ENCODE peak calls at places on chromosome 18, in four cellular contexts. A is nephron progenitor cell, F is astrocyte of the cerebellum, Z is A673. R is an unnamed sample.

GRCh38 chr18:78080761-78081160 is 831.1 kb downstream of the GALR1 start:
- DNase-seq in Z (no peak), A (no peak), F (no peak), R (no peak)

GRCh38 chr18:35939166-35939565 is 33.3 kb upstream of the RMP24 start:
- DNase-seq in Z (peak), A (no peak), F (no peak), R (no peak)

GRCh38 chr18:70154591-70155194 is 50.8 kb downstream of the RTTN start:
- DNase-seq in A (no peak), F (peak), Z (no peak), R (no peak)

GRCh38 chr18:65835881-65836280 is 85.1 kb downstream of the CDH7 start:
- DNase-seq in F (no peak), A (no peak), Z (peak), R (no peak)

GRCh38 chr18:79077181-79077580 is 8.0 kb downstream of the ATP9B start:
- DNase-seq in Z (no peak), F (no peak), A (no peak), R (no peak)

GRCh38 chr18:8197510-8197909 is 411.7 kb upstream of the RAB12 start:
- DNase-seq in A (no peak), F (no peak), Z (no peak), R (no peak)

GRCh38 chr18:2905802-2906521 is 59.2 kb downstream of the EMILIN2 start:
- DNase-seq in Z (peak), A (peak), F (no peak), R (peak)

GRCh38 chr18:79245517-79246001 is 150.2 kb upstream of the NFATC1 start:
- DNase-seq in Z (no peak), A (no peak), F (no peak), R (no peak)

GRCh38 chr18:62027914-62028520 is 135.2 kb upstream of the RNF152 start:
- DNase-seq in Z (no peak), A (no peak), F (no peak), R (no peak)

GRCh38 chr18:31072175-31072574 is 29.6 kb upstream of the DSC3 start:
- DNase-seq in F (no peak), Z (no peak), A (no peak), R (no peak)

GRCh38 chr18:77981874-77982273 is 732.2 kb downstream of the GALR1 start:
- DNase-seq in F (no peak), A (no peak), Z (no peak), R (no peak)

GRCh38 chr18:8932866-8933265 is 169.6 kb upstream of the NDUFV2 start:
- DNase-seq in A (no peak), F (no peak), Z (no peak), R (no peak)

GRCh38 chr18:63773616-63774015 is 1.6 kb upstream of the SERPINB7 start:
- DNase-seq in A (no peak), Z (peak), F (no peak), R (no peak)

GRCh38 chr18:8368490-8369217 is 240.6 kb upstream of the RAB12 start:
- DNase-seq in F (no peak), A (no peak), Z (no peak), R (no peak)

GRCh38 chr18:22831441-22831904 is 101.7 kb upstream of the RBBP8 start:
- DNase-seq in F (peak), Z (no peak), A (no peak), R (no peak)

GRCh38 chr18:5058768-5059539 is 138.1 kb downstream of the AKAIN1 start:
- DNase-seq in F (no peak), A (no peak), Z (peak), R (no peak)

GRCh38 chr18:40897884-40898283 is 1057.2 kb upstream of the PIK3C3 start:
- DNase-seq in A (no peak), F (no peak), Z (no peak), R (no peak)

GRCh38 chr18:23155537-23155936 is 20.3 kb downstream of the CABLES1 start:
- DNase-seq in F (no peak), Z (no peak), A (no peak), R (no peak)

GRCh38 chr18:62177271-62177670 is 9.6 kb downstream of the PIGN start:
- DNase-seq in Z (no peak), F (no peak), A (no peak), R (no peak)

GRCh38 chr18:2971741-2972552 is 41.0 kb downstream of the LPIN2 start:
- DNase-seq in F (no peak), A (no peak), Z (no peak), R (peak)

GRCh38 chr18:4125939-4126250 is 329.2 kb downstream of the DLGAP1 start:
- DNase-seq in Z (no peak), F (no peak), A (no peak), R (no peak)

GRCh38 chr18:46282177-46282570 is 178.0 kb downstream of the HAUS1 start:
- DNase-seq in Z (no peak), F (no peak), A (no peak), R (no peak)

GRCh38 chr18:46281185-46282176 is 177.3 kb downstream of the HAUS1 start:
- DNase-seq in F (peak), A (peak), Z (peak), R (peak)

GRCh38 chr18:46279673-46280072 is 175.5 kb downstream of the HAUS1 start:
- DNase-seq in A (no peak), F (no peak), Z (no peak), R (no peak)

GRCh38 chr18:46276736-46277135 is 172.6 kb downstream of the HAUS1 start:
- DNase-seq in Z (no peak), F (no peak), A (no peak), R (no peak)

GRCh38 chr18:46278481-46279465 is 174.6 kb downstream of the HAUS1 start:
- DNase-seq in Z (peak), F (peak), A (no peak), R (no peak)
- TF ChIP-seq CTCF in Z (no peak), F (no peak), A (no peak), R (no peak)

GRCh38 chr18:27964811-27965210 is 212.1 kb downstream of the CDH2 start:
- DNase-seq in A (no peak), Z (no peak), F (no peak), R (no peak)
- TF ChIP-seq CTCF in A (no peak), Z (no peak), F (no peak), R (no peak)

GRCh38 chr18:24446953-24447537 is 13.4 kb upstream of the HRH4 start:
- DNase-seq in F (no peak), Z (no peak), A (no peak), R (no peak)
- TF ChIP-seq CTCF in F (peak), Z (no peak), A (no peak), R (no peak)

DNA sequence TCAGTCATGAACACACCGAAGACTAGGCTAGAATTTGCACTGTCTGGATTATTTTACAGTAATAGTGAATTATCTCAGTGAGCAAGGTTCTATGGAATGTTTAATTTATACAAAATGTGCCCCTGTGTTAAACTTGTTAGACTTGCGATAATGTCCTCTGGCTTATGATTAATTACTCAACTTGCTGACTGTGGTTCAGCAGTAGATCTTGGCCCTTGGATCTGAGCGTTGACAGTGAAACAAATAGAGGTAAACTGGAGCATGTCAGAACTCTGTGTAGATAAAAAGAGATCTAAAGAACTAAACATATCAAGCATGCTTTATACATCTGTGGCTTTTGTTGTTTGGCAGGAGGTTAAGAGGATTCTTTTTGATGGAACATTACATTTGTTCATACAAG is 407.6 kb downstream of the DSEL start:
- DNase-seq in A (no peak), F (no peak), Z (no peak), R (no peak)
- TF ChIP-seq CTCF in A (no peak), F (no peak), Z (no peak), R (no peak)

GRCh38 chr18:25672490-25672889 is 320.5 kb upstream of the ZNF521 start:
- DNase-seq in F (no peak), Z (peak), A (no peak), R (no peak)
- TF ChIP-seq CTCF in F (no peak), Z (peak), A (no peak), R (peak)

DNA sequence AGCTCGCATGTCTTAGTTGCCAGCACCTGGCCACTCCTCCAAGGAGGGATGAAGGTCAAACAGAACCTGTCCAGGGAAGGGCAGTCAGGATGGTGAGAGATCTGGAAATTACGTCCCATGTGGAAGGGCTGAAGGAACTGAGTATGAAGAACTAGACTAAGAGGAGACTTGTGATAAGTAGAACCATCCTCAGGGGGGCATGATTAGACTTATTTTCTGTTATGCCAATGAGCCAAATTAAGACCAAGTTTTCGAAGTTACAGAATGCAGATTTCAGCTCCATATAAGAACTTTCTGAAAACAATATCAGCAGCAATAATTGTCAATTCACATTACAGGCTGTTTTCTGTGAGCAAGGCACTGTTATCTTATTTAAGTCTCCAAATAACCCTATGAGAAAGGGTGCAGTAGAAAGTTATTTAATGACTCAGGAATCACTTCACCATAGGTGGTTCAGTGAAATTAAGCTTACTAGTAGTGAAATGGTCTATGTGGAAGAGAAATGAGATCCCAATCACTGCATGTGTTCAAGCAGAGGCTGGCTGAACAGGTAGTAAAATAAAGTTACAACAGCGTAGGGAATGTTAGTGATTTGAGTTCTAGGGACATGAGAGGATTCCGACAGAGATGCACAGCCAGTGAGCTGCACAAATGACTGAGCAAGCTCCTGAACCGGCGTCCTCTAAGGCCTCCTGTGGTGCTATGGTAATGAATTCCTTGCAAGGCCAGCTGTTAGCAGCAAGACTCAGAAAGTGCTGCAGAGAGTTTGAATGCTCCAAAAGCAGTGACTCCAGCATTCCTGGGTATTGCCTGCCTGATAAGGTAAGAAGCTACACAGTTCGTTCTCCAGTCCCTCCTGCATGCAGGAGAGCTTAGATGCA is 4.5 kb upstream of the DYM start:
- DNase-seq in F (no peak), A (no peak), Z (peak), R (no peak)
- TF ChIP-seq CTCF in F (no peak), A (no peak), Z (peak), R (no peak)

DNA sequence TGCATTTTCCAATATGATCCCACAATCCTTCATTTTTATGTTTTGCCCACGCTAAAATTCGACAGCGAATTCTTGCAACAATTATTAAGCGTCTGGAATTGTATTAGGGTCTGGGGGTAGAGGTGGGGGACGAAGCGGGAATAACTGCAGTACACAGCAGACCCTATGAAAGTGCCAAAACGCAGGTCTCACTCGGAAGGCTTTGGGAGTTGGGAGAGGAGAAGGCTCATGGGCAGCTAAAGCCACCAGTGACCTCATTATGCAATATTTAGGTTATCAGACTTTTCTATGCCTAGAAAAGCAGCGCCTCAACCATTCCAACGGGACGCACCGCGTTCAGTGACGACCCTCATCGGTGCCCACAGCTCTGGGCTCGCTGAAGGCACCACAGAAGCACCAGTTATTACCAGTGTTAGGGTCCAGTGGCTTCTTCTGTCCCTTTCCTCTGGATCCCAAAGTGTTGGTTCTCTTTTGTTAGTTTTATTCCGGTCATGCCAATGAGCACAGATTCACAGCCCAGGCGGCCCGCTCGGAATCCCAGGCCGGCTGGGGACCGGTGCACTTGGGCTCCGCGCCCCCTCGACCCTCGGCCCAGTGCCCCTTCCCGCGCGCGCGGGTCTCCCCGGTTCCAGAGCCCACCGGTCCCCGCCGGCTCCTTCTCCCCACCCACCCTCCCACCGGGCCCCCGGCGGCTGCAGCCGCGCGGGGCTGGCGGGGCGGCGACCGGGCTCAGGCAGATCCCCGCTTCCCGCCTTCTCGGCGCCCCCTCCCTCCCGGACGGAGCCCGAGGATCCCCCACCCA is 738 bp upstream of the MAPK4 start:
- DNase-seq in A (no peak), Z (no peak), F (no peak), R (no peak)
- TF ChIP-seq CTCF in A (no peak), Z (no peak), F (no peak), R (no peak)

R was measured in GM13977.